ENCODE peak calls at places on chromosomes 2 and 18, in four cellular contexts. One of them, this sample, is unnamed.
A peak's percentile ranks its signal among the peaks of the same experiment; 100 is the strongest.

GRCh38 chr18:8657873-8658521 is 47.4 kb upstream of the MTCL1 start:
- DNase-seq in neuronal stem cell: peak; percentile 23
- DNase-seq in cardiac fibroblast: peak; percentile 36
- DNase-seq in heart right ventricle: no peak
- DNase-seq in this sample: peak; percentile 53

GRCh38 chr2:39227628-39228412 is 15.9 kb downstream of the CDKL4 start:
- DNase-seq in neuronal stem cell: peak; percentile 54
- DNase-seq in cardiac fibroblast: peak; percentile 80
- DNase-seq in heart right ventricle: peak; percentile 76
- DNase-seq in this sample: peak; percentile 70

GRCh38 chr18:68733693-68734092 is 18.8 kb upstream of the TMX3 start:
- DNase-seq in neuronal stem cell: no peak
- DNase-seq in cardiac fibroblast: peak; percentile 16
- DNase-seq in heart right ventricle: no peak
- DNase-seq in this sample: no peak

GRCh38 chr2:96205888-96206287 is 2.7 kb downstream of the STARD7 start:
- DNase-seq in neuronal stem cell: no peak
- DNase-seq in cardiac fibroblast: peak; percentile 85
- DNase-seq in heart right ventricle: no peak
- DNase-seq in this sample: peak; percentile 81

GRCh38 chr2:86044045-86044444 is 61.6 kb downstream of the POLR1A start:
- DNase-seq in neuronal stem cell: no peak
- DNase-seq in cardiac fibroblast: no peak
- DNase-seq in heart right ventricle: no peak
- DNase-seq in this sample: no peak

GRCh38 chr2:188449570-188449969 is 157.9 kb downstream of the GULP1 start:
- DNase-seq in neuronal stem cell: no peak
- DNase-seq in cardiac fibroblast: no peak
- DNase-seq in heart right ventricle: no peak
- DNase-seq in this sample: no peak

GRCh38 chr2:7203056-7203467 is 285.9 kb downstream of the RNF144A start:
- DNase-seq in neuronal stem cell: peak; percentile 59
- DNase-seq in cardiac fibroblast: peak; percentile 65
- DNase-seq in heart right ventricle: peak; percentile 38
- DNase-seq in this sample: peak; percentile 84

GRCh38 chr2:84821806-84822205 is 59.1 kb downstream of the TRABD2A start:
- DNase-seq in neuronal stem cell: no peak
- DNase-seq in cardiac fibroblast: no peak
- DNase-seq in heart right ventricle: no peak
- DNase-seq in this sample: no peak

GRCh38 chr2:188326669-188327301 is 35.1 kb downstream of the GULP1 start:
- DNase-seq in neuronal stem cell: no peak
- DNase-seq in cardiac fibroblast: peak; percentile 55
- DNase-seq in heart right ventricle: no peak
- DNase-seq in this sample: peak; percentile 8

GRCh38 chr2:219506802-219507554 is 7.3 kb upstream of the ASIC4 start:
- DNase-seq in neuronal stem cell: no peak
- DNase-seq in cardiac fibroblast: no peak
- DNase-seq in heart right ventricle: no peak
- DNase-seq in this sample: no peak

GRCh38 chr2:72147303-72147970 is at the start of gene CYP26B1:
- DNase-seq in neuronal stem cell: peak; percentile 52
- DNase-seq in cardiac fibroblast: no peak
- DNase-seq in heart right ventricle: no peak
- DNase-seq in this sample: no peak

GRCh38 chr18:48100712-48101165 is 170.3 kb upstream of the SMAD2 start:
- DNase-seq in neuronal stem cell: peak; percentile 23
- DNase-seq in cardiac fibroblast: no peak
- DNase-seq in heart right ventricle: no peak
- DNase-seq in this sample: no peak

GRCh38 chr2:38552259-38552658 is 50.5 kb downstream of the HNRNPLL start:
- DNase-seq in neuronal stem cell: no peak
- DNase-seq in cardiac fibroblast: no peak
- DNase-seq in heart right ventricle: no peak
- DNase-seq in this sample: no peak

GRCh38 chr18:46156838-46157237 is 52.7 kb downstream of the HAUS1 start:
- DNase-seq in neuronal stem cell: no peak
- DNase-seq in cardiac fibroblast: no peak
- DNase-seq in heart right ventricle: no peak
- DNase-seq in this sample: no peak

GRCh38 chr2:189541591-189541990 is 39.0 kb downstream of the SLC40A1 start:
- DNase-seq in neuronal stem cell: no peak
- DNase-seq in cardiac fibroblast: no peak
- DNase-seq in heart right ventricle: no peak
- DNase-seq in this sample: no peak

GRCh38 chr2:217901826-217902225 is 101.0 kb downstream of the TNS1 start:
- DNase-seq in neuronal stem cell: no peak
- DNase-seq in cardiac fibroblast: peak; percentile 93
- DNase-seq in heart right ventricle: no peak
- DNase-seq in this sample: peak; percentile 76

GRCh38 chr2:48530033-48530804 is at the start of gene STON1:
- DNase-seq in neuronal stem cell: peak; percentile 45
- DNase-seq in cardiac fibroblast: peak; percentile 36
- DNase-seq in heart right ventricle: peak; percentile 64
- DNase-seq in this sample: peak; percentile 47

GRCh38 chr2:85741211-85741610 is 12.6 kb upstream of the ATOH8 start:
- DNase-seq in neuronal stem cell: no peak
- DNase-seq in cardiac fibroblast: no peak
- DNase-seq in heart right ventricle: peak; percentile 46
- DNase-seq in this sample: no peak

GRCh38 chr2:98839292-98839691 is 96.7 kb downstream of the CRACDL start:
- DNase-seq in neuronal stem cell: no peak
- DNase-seq in cardiac fibroblast: peak; percentile 68
- DNase-seq in heart right ventricle: no peak
- DNase-seq in this sample: peak; percentile 48

GRCh38 chr2:173076557-173077345 is 1.1 kb downstream of the MAP3K20 start:
- DNase-seq in neuronal stem cell: peak; percentile 23
- DNase-seq in cardiac fibroblast: peak; percentile 71
- DNase-seq in heart right ventricle: peak; percentile 56
- DNase-seq in this sample: peak; percentile 46

GRCh38 chr2:101479328-101479727 is 4.4 kb upstream of the RFX8 start:
- DNase-seq in neuronal stem cell: peak; percentile 63
- DNase-seq in cardiac fibroblast: no peak
- DNase-seq in heart right ventricle: no peak
- DNase-seq in this sample: peak; percentile 12

GRCh38 chr2:207764096-207764630 is 5.5 kb downstream of the FZD5 start:
- DNase-seq in neuronal stem cell: no peak
- DNase-seq in cardiac fibroblast: no peak
- DNase-seq in heart right ventricle: no peak
- DNase-seq in this sample: no peak

GRCh38 chr2:24049485-24050021 is at the start of gene FKBP1B:
- DNase-seq in neuronal stem cell: peak; percentile 63
- DNase-seq in cardiac fibroblast: peak; percentile 52
- DNase-seq in heart right ventricle: peak; percentile 23
- DNase-seq in this sample: peak; percentile 18

GRCh38 chr2:9686061-9686460 is 55.3 kb upstream of the YWHAQ start:
- DNase-seq in neuronal stem cell: no peak
- DNase-seq in cardiac fibroblast: no peak
- DNase-seq in heart right ventricle: no peak
- DNase-seq in this sample: no peak

GRCh38 chr2:238565031-238565430 is 138.3 kb downstream of the ASB1 start:
- DNase-seq in neuronal stem cell: no peak
- DNase-seq in cardiac fibroblast: no peak
- DNase-seq in heart right ventricle: no peak
- DNase-seq in this sample: no peak

DNA sequence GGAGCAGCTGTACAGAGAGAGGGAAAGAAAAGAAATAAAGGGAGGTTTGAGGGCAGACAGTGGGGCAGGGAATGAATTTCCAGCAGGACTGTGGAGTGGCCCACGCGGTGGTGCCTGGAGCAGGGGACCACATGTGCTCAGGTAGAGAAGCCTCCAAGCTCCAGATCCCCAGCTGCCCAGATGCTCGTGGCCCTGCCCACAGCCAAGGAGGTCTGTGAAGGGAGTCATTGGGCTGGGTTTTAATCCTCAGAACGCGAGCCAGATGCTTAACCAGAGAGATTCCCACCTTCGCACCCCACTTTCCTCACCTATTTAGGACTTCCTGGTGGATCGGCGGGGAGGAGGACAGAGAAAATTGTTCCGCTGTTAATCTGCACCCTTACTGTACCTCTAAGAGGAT is 369.4 kb downstream of the PARD3B start:
- DNase-seq in neuronal stem cell: no peak
- DNase-seq in cardiac fibroblast: no peak
- DNase-seq in heart right ventricle: no peak
- DNase-seq in this sample: no peak
- H3K4me3 ChIP-seq in neuronal stem cell: no peak overlapping the region
- H3K4me3 ChIP-seq in cardiac fibroblast: no peak overlapping the region
- H3K4me3 ChIP-seq in heart right ventricle: no peak overlapping the region
- H3K4me3 ChIP-seq in this sample: no peak overlapping the region

DNA sequence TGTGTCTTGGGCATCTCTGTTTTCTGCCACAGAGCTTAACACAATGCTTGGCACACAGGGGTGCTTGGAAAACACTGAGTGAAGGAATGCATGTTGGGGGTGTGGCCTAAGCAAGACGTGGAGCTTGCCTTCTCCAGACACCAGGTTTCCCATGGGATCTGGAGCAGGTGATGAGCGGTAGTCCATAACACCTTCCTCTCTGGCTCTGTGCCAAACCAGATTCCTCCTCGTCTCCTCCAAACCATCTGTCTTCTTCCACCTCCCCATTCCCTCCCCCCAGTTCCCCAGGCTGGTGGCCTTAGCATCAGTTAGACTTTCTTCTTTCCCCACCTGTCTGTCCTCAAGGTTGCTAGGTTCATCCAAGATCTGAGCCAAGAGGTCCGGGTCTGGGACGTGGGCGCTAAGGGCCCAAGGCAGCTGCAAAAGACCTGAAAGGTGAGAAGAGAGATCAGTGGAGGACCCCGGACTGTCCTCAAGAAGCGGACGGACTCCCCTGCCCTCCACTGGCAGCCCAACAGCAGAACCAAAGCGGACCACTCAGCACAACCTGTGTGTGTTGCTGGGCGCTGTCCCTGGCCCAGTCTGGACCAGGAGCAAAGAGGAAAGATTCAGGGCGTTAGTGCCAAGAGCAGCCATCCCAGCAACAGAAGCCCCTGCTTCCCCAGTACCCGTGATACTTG is 1.2 kb upstream of the ITM2C start:
- DNase-seq in neuronal stem cell: no peak
- DNase-seq in cardiac fibroblast: no peak
- DNase-seq in heart right ventricle: no peak
- DNase-seq in this sample: no peak
- H3K4me3 ChIP-seq in neuronal stem cell: no peak overlapping the region
- H3K4me3 ChIP-seq in cardiac fibroblast: no peak overlapping the region
- H3K4me3 ChIP-seq in heart right ventricle: no peak overlapping the region
- H3K4me3 ChIP-seq in this sample: no peak overlapping the region

GRCh38 chr18:23456835-23457234 is 3.7 kb downstream of the RIOK3 start:
- DNase-seq in neuronal stem cell: no peak
- DNase-seq in cardiac fibroblast: no peak
- DNase-seq in heart right ventricle: no peak
- DNase-seq in this sample: no peak
- H3K4me3 ChIP-seq in neuronal stem cell: no peak overlapping the region
- H3K4me3 ChIP-seq in cardiac fibroblast: no peak overlapping the region
- H3K4me3 ChIP-seq in heart right ventricle: no peak overlapping the region
- H3K4me3 ChIP-seq in this sample: no peak overlapping the region

DNA sequence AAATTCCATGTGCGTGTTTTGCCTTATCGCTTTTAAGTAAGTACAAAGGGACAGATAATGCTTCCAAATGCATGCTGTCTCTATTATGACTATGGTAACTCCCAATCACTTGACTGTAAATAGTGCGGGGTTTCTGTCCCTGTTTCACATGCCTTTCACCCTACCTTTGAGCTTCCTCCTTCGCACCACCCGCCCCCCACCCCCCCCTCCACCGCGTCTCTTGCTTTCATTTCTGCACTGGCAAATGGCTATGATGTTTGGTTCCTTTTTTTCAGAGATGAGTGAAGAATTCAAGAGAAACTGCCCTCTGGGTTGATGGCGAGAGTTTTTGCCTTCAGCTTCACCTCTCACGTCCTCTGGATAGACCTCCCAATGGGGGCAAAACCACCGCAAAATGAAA is 25.0 kb upstream of the SPP2 start:
- DNase-seq in neuronal stem cell: no peak
- DNase-seq in cardiac fibroblast: no peak
- DNase-seq in heart right ventricle: no peak
- DNase-seq in this sample: no peak
- H3K4me3 ChIP-seq in neuronal stem cell: no peak overlapping the region
- H3K4me3 ChIP-seq in cardiac fibroblast: no peak overlapping the region
- H3K4me3 ChIP-seq in heart right ventricle: no peak overlapping the region
- H3K4me3 ChIP-seq in this sample: peak overlapping the region; percentile 47

GRCh38 chr2:126874961-126875360 is 23.7 kb upstream of the TEX51 start:
- DNase-seq in neuronal stem cell: no peak
- DNase-seq in cardiac fibroblast: no peak
- DNase-seq in heart right ventricle: no peak
- DNase-seq in this sample: no peak

GRCh38 chr2:126877861-126878565 is 20.7 kb upstream of the TEX51 start:
- DNase-seq in neuronal stem cell: no peak
- DNase-seq in cardiac fibroblast: no peak
- DNase-seq in heart right ventricle: no peak
- DNase-seq in this sample: no peak

GRCh38 chr2:126876631-126877030 is 22.1 kb upstream of the TEX51 start:
- DNase-seq in neuronal stem cell: no peak
- DNase-seq in cardiac fibroblast: no peak
- DNase-seq in heart right ventricle: no peak
- DNase-seq in this sample: no peak

GRCh38 chr2:126878601-126879000 is 20.1 kb upstream of the TEX51 start:
- DNase-seq in neuronal stem cell: no peak
- DNase-seq in cardiac fibroblast: no peak
- DNase-seq in heart right ventricle: no peak
- DNase-seq in this sample: no peak

DNA sequence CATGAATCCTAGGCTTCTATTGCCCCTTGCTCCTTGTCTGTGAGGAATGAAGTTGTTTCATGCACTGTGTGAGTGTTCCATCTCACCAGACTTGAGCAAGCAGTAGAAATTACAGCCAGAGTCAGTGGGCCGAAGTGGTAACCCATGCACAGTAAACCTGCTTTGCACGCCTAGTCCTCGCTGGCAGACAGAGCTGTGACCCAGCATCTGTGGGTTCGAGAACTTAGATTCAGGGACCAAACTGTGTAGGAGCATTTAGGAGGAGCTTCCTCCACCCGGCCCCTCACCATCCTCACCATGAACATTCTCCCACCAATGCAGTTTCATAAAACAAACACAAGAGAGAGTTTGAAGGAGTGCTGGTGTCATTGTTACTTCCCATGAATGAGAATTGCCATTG is 21.6 kb upstream of the TEX51 start:
- DNase-seq in neuronal stem cell: no peak
- DNase-seq in cardiac fibroblast: no peak
- DNase-seq in heart right ventricle: no peak
- DNase-seq in this sample: no peak
- H3K4me3 ChIP-seq in neuronal stem cell: no peak overlapping the region
- H3K4me3 ChIP-seq in cardiac fibroblast: no peak overlapping the region
- H3K4me3 ChIP-seq in heart right ventricle: no peak overlapping the region
- H3K4me3 ChIP-seq in this sample: no peak overlapping the region

This sample was measured in AG10803.